ENCODE peak calls at places on chromosomes 5 and 9, in seven cellular contexts. One of them, this sample, is unnamed.

GRCh38 chr5:90853759-90854515 is 295.3 kb downstream of the ADGRV1 start:
- DNase-seq in NCI-H2171: no peak
- DNase-seq in SJSA1: no peak
- DNase-seq in fibroblast of the conjunctiva: no peak
- DNase-seq in KBM-7: peak
- DNase-seq in stimulated activated CD4-positive, alpha-beta T cell treated with anti-CD3 and anti-CD28 coated beads, Interleukin-2, amount 100 ng/mL, for 24 hours: no peak
- DNase-seq in GM23248: no peak
- DNase-seq in this sample: no peak

GRCh38 chr9:8456327-8456726 is 656.7 kb upstream of the DMAC1 start:
- DNase-seq in NCI-H2171: no peak
- DNase-seq in SJSA1: no peak
- DNase-seq in fibroblast of the conjunctiva: no peak
- DNase-seq in KBM-7: no peak
- DNase-seq in stimulated activated CD4-positive, alpha-beta T cell treated with anti-CD3 and anti-CD28 coated beads, Interleukin-2, amount 100 ng/mL, for 24 hours: no peak
- DNase-seq in GM23248: no peak
- DNase-seq in this sample: no peak

GRCh38 chr5:150489358-150490295 is 18.3 kb upstream of the NDST1 start:
- DNase-seq in NCI-H2171: no peak
- DNase-seq in SJSA1: peak
- DNase-seq in fibroblast of the conjunctiva: no peak
- DNase-seq in KBM-7: no peak
- DNase-seq in stimulated activated CD4-positive, alpha-beta T cell treated with anti-CD3 and anti-CD28 coated beads, Interleukin-2, amount 100 ng/mL, for 24 hours: no peak
- DNase-seq in GM23248: peak
- DNase-seq in this sample: no peak

GRCh38 chr5:181215997-181216982 is 6.8 kb upstream of the TRIM41 start:
- DNase-seq in NCI-H2171: no peak
- DNase-seq in SJSA1: peak
- DNase-seq in fibroblast of the conjunctiva: no peak
- DNase-seq in KBM-7: peak
- DNase-seq in stimulated activated CD4-positive, alpha-beta T cell treated with anti-CD3 and anti-CD28 coated beads, Interleukin-2, amount 100 ng/mL, for 24 hours: no peak
- DNase-seq in GM23248: no peak
- DNase-seq in this sample: no peak

GRCh38 chr5:60177596-60177995 is 284.1 kb upstream of the PDE4D start:
- DNase-seq in NCI-H2171: no peak
- DNase-seq in SJSA1: no peak
- DNase-seq in fibroblast of the conjunctiva: no peak
- DNase-seq in KBM-7: no peak
- DNase-seq in stimulated activated CD4-positive, alpha-beta T cell treated with anti-CD3 and anti-CD28 coated beads, Interleukin-2, amount 100 ng/mL, for 24 hours: no peak
- DNase-seq in GM23248: no peak
- DNase-seq in this sample: no peak

GRCh38 chr5:132293066-132293991 is 865 bp upstream of the SLC22A4 start:
- DNase-seq in NCI-H2171: peak
- DNase-seq in SJSA1: peak
- DNase-seq in fibroblast of the conjunctiva: peak
- DNase-seq in KBM-7: peak
- DNase-seq in stimulated activated CD4-positive, alpha-beta T cell treated with anti-CD3 and anti-CD28 coated beads, Interleukin-2, amount 100 ng/mL, for 24 hours: peak
- DNase-seq in GM23248: peak
- DNase-seq in this sample: peak

GRCh38 chr5:1725641-1726468 is 73.8 kb downstream of the MRPL36 start:
- DNase-seq in NCI-H2171: no peak
- DNase-seq in SJSA1: no peak
- DNase-seq in fibroblast of the conjunctiva: no peak
- DNase-seq in KBM-7: no peak
- DNase-seq in stimulated activated CD4-positive, alpha-beta T cell treated with anti-CD3 and anti-CD28 coated beads, Interleukin-2, amount 100 ng/mL, for 24 hours: no peak
- DNase-seq in GM23248: no peak
- DNase-seq in this sample: no peak

GRCh38 chr9:136045595-136046554 is 49.2 kb downstream of the NACC2 start:
- DNase-seq in NCI-H2171: no peak
- DNase-seq in SJSA1: no peak
- DNase-seq in fibroblast of the conjunctiva: no peak
- DNase-seq in KBM-7: peak
- DNase-seq in stimulated activated CD4-positive, alpha-beta T cell treated with anti-CD3 and anti-CD28 coated beads, Interleukin-2, amount 100 ng/mL, for 24 hours: no peak
- DNase-seq in GM23248: peak
- DNase-seq in this sample: no peak

GRCh38 chr5:173035904-173036707 is 20.0 kb upstream of the CREBRF start:
- DNase-seq in NCI-H2171: no peak
- DNase-seq in SJSA1: no peak
- DNase-seq in fibroblast of the conjunctiva: no peak
- DNase-seq in KBM-7: no peak
- DNase-seq in stimulated activated CD4-positive, alpha-beta T cell treated with anti-CD3 and anti-CD28 coated beads, Interleukin-2, amount 100 ng/mL, for 24 hours: peak
- DNase-seq in GM23248: no peak
- DNase-seq in this sample: no peak

GRCh38 chr9:131545786-131546335 is 538 bp downstream of the PRRT1B start:
- DNase-seq in NCI-H2171: no peak
- DNase-seq in SJSA1: no peak
- DNase-seq in fibroblast of the conjunctiva: no peak
- DNase-seq in KBM-7: no peak
- DNase-seq in stimulated activated CD4-positive, alpha-beta T cell treated with anti-CD3 and anti-CD28 coated beads, Interleukin-2, amount 100 ng/mL, for 24 hours: no peak
- DNase-seq in GM23248: no peak
- DNase-seq in this sample: no peak

GRCh38 chr5:756171-756570 is 28.4 kb downstream of the ZDHHC11B start:
- DNase-seq in NCI-H2171: no peak
- DNase-seq in SJSA1: no peak
- DNase-seq in fibroblast of the conjunctiva: no peak
- DNase-seq in KBM-7: no peak
- DNase-seq in stimulated activated CD4-positive, alpha-beta T cell treated with anti-CD3 and anti-CD28 coated beads, Interleukin-2, amount 100 ng/mL, for 24 hours: peak
- DNase-seq in GM23248: no peak
- DNase-seq in this sample: no peak

GRCh38 chr9:132486706-132487350 is 76.8 kb downstream of the CFAP77 start:
- DNase-seq in NCI-H2171: no peak
- DNase-seq in SJSA1: no peak
- DNase-seq in fibroblast of the conjunctiva: no peak
- DNase-seq in KBM-7: no peak
- DNase-seq in stimulated activated CD4-positive, alpha-beta T cell treated with anti-CD3 and anti-CD28 coated beads, Interleukin-2, amount 100 ng/mL, for 24 hours: peak
- DNase-seq in GM23248: no peak
- DNase-seq in this sample: no peak

GRCh38 chr9:98887918-98888510 is 55.7 kb upstream of the COL15A1 start:
- DNase-seq in NCI-H2171: peak
- DNase-seq in SJSA1: no peak
- DNase-seq in fibroblast of the conjunctiva: no peak
- DNase-seq in KBM-7: no peak
- DNase-seq in stimulated activated CD4-positive, alpha-beta T cell treated with anti-CD3 and anti-CD28 coated beads, Interleukin-2, amount 100 ng/mL, for 24 hours: no peak
- DNase-seq in GM23248: peak
- DNase-seq in this sample: peak

GRCh38 chr5:151622367-151623097 is 31.4 kb upstream of the FAT2 start:
- DNase-seq in NCI-H2171: no peak
- DNase-seq in SJSA1: no peak
- DNase-seq in fibroblast of the conjunctiva: no peak
- DNase-seq in KBM-7: no peak
- DNase-seq in stimulated activated CD4-positive, alpha-beta T cell treated with anti-CD3 and anti-CD28 coated beads, Interleukin-2, amount 100 ng/mL, for 24 hours: no peak
- DNase-seq in GM23248: peak
- DNase-seq in this sample: peak

GRCh38 chr9:27340876-27341540 is 44.1 kb upstream of the EQTN start:
- DNase-seq in NCI-H2171: no peak
- DNase-seq in SJSA1: peak
- DNase-seq in fibroblast of the conjunctiva: no peak
- DNase-seq in KBM-7: no peak
- DNase-seq in stimulated activated CD4-positive, alpha-beta T cell treated with anti-CD3 and anti-CD28 coated beads, Interleukin-2, amount 100 ng/mL, for 24 hours: no peak
- DNase-seq in GM23248: no peak
- DNase-seq in this sample: no peak

GRCh38 chr9:16152276-16153065 is 599.6 kb downstream of the CCDC171 start:
- DNase-seq in NCI-H2171: no peak
- DNase-seq in SJSA1: no peak
- DNase-seq in fibroblast of the conjunctiva: no peak
- DNase-seq in KBM-7: no peak
- DNase-seq in stimulated activated CD4-positive, alpha-beta T cell treated with anti-CD3 and anti-CD28 coated beads, Interleukin-2, amount 100 ng/mL, for 24 hours: no peak
- DNase-seq in GM23248: no peak
- DNase-seq in this sample: peak

GRCh38 chr9:14462950-14463349 is 149.0 kb upstream of the NFIB start:
- DNase-seq in NCI-H2171: no peak
- DNase-seq in SJSA1: no peak
- DNase-seq in fibroblast of the conjunctiva: no peak
- DNase-seq in KBM-7: no peak
- DNase-seq in stimulated activated CD4-positive, alpha-beta T cell treated with anti-CD3 and anti-CD28 coated beads, Interleukin-2, amount 100 ng/mL, for 24 hours: no peak
- DNase-seq in GM23248: no peak
- DNase-seq in this sample: no peak

This sample was measured in astrocyte of the hippocampus.